ENCODE peak calls at places on chromosomes 3 and 15, in nine cellular contexts. One of them, this sample, is unnamed.

GRCh38 chr3:47603332-47603731 is 24.7 kb upstream of the CSPG5 start:
- DNase-seq in AML-193: no peak
- DNase-seq in iris pigment epithelial cell: no peak
- DNase-seq in activated T-cell treated with anti-CD3 and anti-CD28 coated beads, Interleukin-2, amount 50 U/mL, for 72 hours: no peak
- DNase-seq in stimulated activated CD8-positive, alpha-beta memory T cell treated with anti-CD3 and anti-CD28 coated beads, Interleukin-15, amount 100 ng/mL, for 4 hours: no peak
- DNase-seq in hippocampal formation: no peak
- DNase-seq in retina: no peak
- DNase-seq in right cardiac atrium: no peak
- DNase-seq in progenitor cell of endocrine pancreas: no peak
- DNase-seq in this sample: no peak

GRCh38 chr3:16309558-16309957 is 44.5 kb downstream of the OXNAD1 start:
- DNase-seq in iris pigment epithelial cell: peak
- DNase-seq in AML-193: no peak
- DNase-seq in hippocampal formation: no peak
- DNase-seq in activated T-cell treated with anti-CD3 and anti-CD28 coated beads, Interleukin-2, amount 50 U/mL, for 72 hours: peak
- DNase-seq in right cardiac atrium: no peak
- DNase-seq in retina: no peak
- DNase-seq in stimulated activated CD8-positive, alpha-beta memory T cell treated with anti-CD3 and anti-CD28 coated beads, Interleukin-15, amount 100 ng/mL, for 4 hours: peak
- DNase-seq in progenitor cell of endocrine pancreas: no peak
- DNase-seq in this sample: no peak

GRCh38 chr3:30112904-30113484 is 493.4 kb upstream of the TGFBR2 start:
- DNase-seq in activated T-cell treated with anti-CD3 and anti-CD28 coated beads, Interleukin-2, amount 50 U/mL, for 72 hours: no peak
- DNase-seq in right cardiac atrium: no peak
- DNase-seq in retina: peak
- DNase-seq in AML-193: peak
- DNase-seq in progenitor cell of endocrine pancreas: no peak
- DNase-seq in iris pigment epithelial cell: peak
- DNase-seq in hippocampal formation: no peak
- DNase-seq in stimulated activated CD8-positive, alpha-beta memory T cell treated with anti-CD3 and anti-CD28 coated beads, Interleukin-15, amount 100 ng/mL, for 4 hours: no peak
- DNase-seq in this sample: no peak

GRCh38 chr3:133661454-133662255 is at the start of gene TOPBP1:
- DNase-seq in stimulated activated CD8-positive, alpha-beta memory T cell treated with anti-CD3 and anti-CD28 coated beads, Interleukin-15, amount 100 ng/mL, for 4 hours: peak
- DNase-seq in progenitor cell of endocrine pancreas: peak
- DNase-seq in hippocampal formation: peak
- DNase-seq in AML-193: peak
- DNase-seq in right cardiac atrium: peak
- DNase-seq in iris pigment epithelial cell: peak
- DNase-seq in retina: peak
- DNase-seq in activated T-cell treated with anti-CD3 and anti-CD28 coated beads, Interleukin-2, amount 50 U/mL, for 72 hours: peak
- DNase-seq in this sample: peak

GRCh38 chr3:183182073-183182472 is 19.5 kb upstream of the LAMP3 start:
- DNase-seq in AML-193: no peak
- DNase-seq in hippocampal formation: no peak
- DNase-seq in progenitor cell of endocrine pancreas: no peak
- DNase-seq in iris pigment epithelial cell: no peak
- DNase-seq in retina: no peak
- DNase-seq in activated T-cell treated with anti-CD3 and anti-CD28 coated beads, Interleukin-2, amount 50 U/mL, for 72 hours: no peak
- DNase-seq in right cardiac atrium: no peak
- DNase-seq in stimulated activated CD8-positive, alpha-beta memory T cell treated with anti-CD3 and anti-CD28 coated beads, Interleukin-15, amount 100 ng/mL, for 4 hours: no peak
- DNase-seq in this sample: no peak

GRCh38 chr3:7371693-7372572 is 511.0 kb downstream of the GRM7 start:
- DNase-seq in progenitor cell of endocrine pancreas: no peak
- DNase-seq in hippocampal formation: no peak
- DNase-seq in AML-193: no peak
- DNase-seq in iris pigment epithelial cell: no peak
- DNase-seq in right cardiac atrium: no peak
- DNase-seq in stimulated activated CD8-positive, alpha-beta memory T cell treated with anti-CD3 and anti-CD28 coated beads, Interleukin-15, amount 100 ng/mL, for 4 hours: no peak
- DNase-seq in activated T-cell treated with anti-CD3 and anti-CD28 coated beads, Interleukin-2, amount 50 U/mL, for 72 hours: no peak
- DNase-seq in retina: no peak
- DNase-seq in this sample: no peak

GRCh38 chr3:13316603-13317002 is 103.5 kb downstream of the NUP210 start:
- DNase-seq in stimulated activated CD8-positive, alpha-beta memory T cell treated with anti-CD3 and anti-CD28 coated beads, Interleukin-15, amount 100 ng/mL, for 4 hours: no peak
- DNase-seq in right cardiac atrium: no peak
- DNase-seq in retina: no peak
- DNase-seq in hippocampal formation: peak
- DNase-seq in activated T-cell treated with anti-CD3 and anti-CD28 coated beads, Interleukin-2, amount 50 U/mL, for 72 hours: no peak
- DNase-seq in AML-193: no peak
- DNase-seq in iris pigment epithelial cell: no peak
- DNase-seq in progenitor cell of endocrine pancreas: no peak
- DNase-seq in this sample: no peak

GRCh38 chr15:41494922-41495735 is 1.5 kb downstream of the ITPKA start:
- DNase-seq in activated T-cell treated with anti-CD3 and anti-CD28 coated beads, Interleukin-2, amount 50 U/mL, for 72 hours: peak
- DNase-seq in hippocampal formation: no peak
- DNase-seq in right cardiac atrium: peak
- DNase-seq in retina: peak
- DNase-seq in AML-193: no peak
- DNase-seq in stimulated activated CD8-positive, alpha-beta memory T cell treated with anti-CD3 and anti-CD28 coated beads, Interleukin-15, amount 100 ng/mL, for 4 hours: no peak
- DNase-seq in iris pigment epithelial cell: no peak
- DNase-seq in progenitor cell of endocrine pancreas: peak
- DNase-seq in this sample: no peak

GRCh38 chr3:132843851-132844565 is 121.8 kb upstream of the NPHP3 start:
- DNase-seq in iris pigment epithelial cell: no peak
- DNase-seq in stimulated activated CD8-positive, alpha-beta memory T cell treated with anti-CD3 and anti-CD28 coated beads, Interleukin-15, amount 100 ng/mL, for 4 hours: no peak
- DNase-seq in hippocampal formation: no peak
- DNase-seq in retina: no peak
- DNase-seq in right cardiac atrium: no peak
- DNase-seq in activated T-cell treated with anti-CD3 and anti-CD28 coated beads, Interleukin-2, amount 50 U/mL, for 72 hours: no peak
- DNase-seq in AML-193: no peak
- DNase-seq in progenitor cell of endocrine pancreas: no peak
- DNase-seq in this sample: no peak

GRCh38 chr15:35182841-35183479 is 97.9 kb upstream of the NANOGP8 start:
- DNase-seq in progenitor cell of endocrine pancreas: no peak
- DNase-seq in stimulated activated CD8-positive, alpha-beta memory T cell treated with anti-CD3 and anti-CD28 coated beads, Interleukin-15, amount 100 ng/mL, for 4 hours: no peak
- DNase-seq in activated T-cell treated with anti-CD3 and anti-CD28 coated beads, Interleukin-2, amount 50 U/mL, for 72 hours: no peak
- DNase-seq in iris pigment epithelial cell: no peak
- DNase-seq in right cardiac atrium: no peak
- DNase-seq in AML-193: no peak
- DNase-seq in retina: peak
- DNase-seq in hippocampal formation: no peak
- DNase-seq in this sample: no peak

GRCh38 chr3:146493221-146493620 is 23.9 kb upstream of the PLSCR2 start:
- DNase-seq in right cardiac atrium: no peak
- DNase-seq in stimulated activated CD8-positive, alpha-beta memory T cell treated with anti-CD3 and anti-CD28 coated beads, Interleukin-15, amount 100 ng/mL, for 4 hours: no peak
- DNase-seq in progenitor cell of endocrine pancreas: no peak
- DNase-seq in activated T-cell treated with anti-CD3 and anti-CD28 coated beads, Interleukin-2, amount 50 U/mL, for 72 hours: no peak
- DNase-seq in iris pigment epithelial cell: peak
- DNase-seq in AML-193: no peak
- DNase-seq in hippocampal formation: no peak
- DNase-seq in retina: no peak
- DNase-seq in this sample: no peak

GRCh38 chr15:62533687-62534086 is 368.6 kb upstream of the C2CD4B start:
- DNase-seq in iris pigment epithelial cell: no peak
- DNase-seq in stimulated activated CD8-positive, alpha-beta memory T cell treated with anti-CD3 and anti-CD28 coated beads, Interleukin-15, amount 100 ng/mL, for 4 hours: no peak
- DNase-seq in activated T-cell treated with anti-CD3 and anti-CD28 coated beads, Interleukin-2, amount 50 U/mL, for 72 hours: no peak
- DNase-seq in AML-193: no peak
- DNase-seq in retina: no peak
- DNase-seq in right cardiac atrium: no peak
- DNase-seq in progenitor cell of endocrine pancreas: no peak
- DNase-seq in hippocampal formation: no peak
- DNase-seq in this sample: no peak

GRCh38 chr3:182592747-182593146 is 200.6 kb upstream of the ATP11B start:
- DNase-seq in retina: no peak
- DNase-seq in stimulated activated CD8-positive, alpha-beta memory T cell treated with anti-CD3 and anti-CD28 coated beads, Interleukin-15, amount 100 ng/mL, for 4 hours: no peak
- DNase-seq in right cardiac atrium: no peak
- DNase-seq in progenitor cell of endocrine pancreas: no peak
- DNase-seq in AML-193: no peak
- DNase-seq in activated T-cell treated with anti-CD3 and anti-CD28 coated beads, Interleukin-2, amount 50 U/mL, for 72 hours: no peak
- DNase-seq in iris pigment epithelial cell: no peak
- DNase-seq in hippocampal formation: no peak
- DNase-seq in this sample: no peak

GRCh38 chr15:25022233-25022632 is 67.4 kb downstream of the SNRPN start:
- DNase-seq in stimulated activated CD8-positive, alpha-beta memory T cell treated with anti-CD3 and anti-CD28 coated beads, Interleukin-15, amount 100 ng/mL, for 4 hours: no peak
- DNase-seq in right cardiac atrium: no peak
- DNase-seq in AML-193: no peak
- DNase-seq in progenitor cell of endocrine pancreas: no peak
- DNase-seq in hippocampal formation: no peak
- DNase-seq in activated T-cell treated with anti-CD3 and anti-CD28 coated beads, Interleukin-2, amount 50 U/mL, for 72 hours: no peak
- DNase-seq in retina: no peak
- DNase-seq in iris pigment epithelial cell: peak
- DNase-seq in this sample: no peak

GRCh38 chr3:37248179-37248578 is 73.8 kb upstream of the LRRFIP2 start:
- DNase-seq in stimulated activated CD8-positive, alpha-beta memory T cell treated with anti-CD3 and anti-CD28 coated beads, Interleukin-15, amount 100 ng/mL, for 4 hours: no peak
- DNase-seq in iris pigment epithelial cell: no peak
- DNase-seq in progenitor cell of endocrine pancreas: no peak
- DNase-seq in retina: no peak
- DNase-seq in hippocampal formation: no peak
- DNase-seq in AML-193: no peak
- DNase-seq in activated T-cell treated with anti-CD3 and anti-CD28 coated beads, Interleukin-2, amount 50 U/mL, for 72 hours: no peak
- DNase-seq in right cardiac atrium: no peak
- DNase-seq in this sample: no peak

GRCh38 chr3:4750306-4751056 is 228.8 kb upstream of the BHLHE40 start:
- DNase-seq in progenitor cell of endocrine pancreas: no peak
- DNase-seq in iris pigment epithelial cell: peak
- DNase-seq in stimulated activated CD8-positive, alpha-beta memory T cell treated with anti-CD3 and anti-CD28 coated beads, Interleukin-15, amount 100 ng/mL, for 4 hours: no peak
- DNase-seq in AML-193: no peak
- DNase-seq in hippocampal formation: no peak
- DNase-seq in activated T-cell treated with anti-CD3 and anti-CD28 coated beads, Interleukin-2, amount 50 U/mL, for 72 hours: no peak
- DNase-seq in retina: no peak
- DNase-seq in right cardiac atrium: no peak
- DNase-seq in this sample: no peak

GRCh38 chr3:156676467-156677119 is 2.2 kb downstream of the TIPARP start:
- DNase-seq in progenitor cell of endocrine pancreas: no peak
- DNase-seq in iris pigment epithelial cell: no peak
- DNase-seq in right cardiac atrium: no peak
- DNase-seq in retina: no peak
- DNase-seq in stimulated activated CD8-positive, alpha-beta memory T cell treated with anti-CD3 and anti-CD28 coated beads, Interleukin-15, amount 100 ng/mL, for 4 hours: no peak
- DNase-seq in AML-193: no peak
- DNase-seq in hippocampal formation: no peak
- DNase-seq in activated T-cell treated with anti-CD3 and anti-CD28 coated beads, Interleukin-2, amount 50 U/mL, for 72 hours: no peak
- DNase-seq in this sample: no peak

GRCh38 chr3:192409203-192409837 is 318.0 kb downstream of the FGF12 start:
- DNase-seq in progenitor cell of endocrine pancreas: peak
- DNase-seq in iris pigment epithelial cell: peak
- DNase-seq in hippocampal formation: no peak
- DNase-seq in stimulated activated CD8-positive, alpha-beta memory T cell treated with anti-CD3 and anti-CD28 coated beads, Interleukin-15, amount 100 ng/mL, for 4 hours: no peak
- DNase-seq in right cardiac atrium: peak
- DNase-seq in AML-193: no peak
- DNase-seq in activated T-cell treated with anti-CD3 and anti-CD28 coated beads, Interleukin-2, amount 50 U/mL, for 72 hours: no peak
- DNase-seq in retina: peak
- DNase-seq in this sample: peak

GRCh38 chr15:85607842-85608241 is 186.9 kb downstream of the KLHL25 start:
- DNase-seq in iris pigment epithelial cell: peak
- DNase-seq in stimulated activated CD8-positive, alpha-beta memory T cell treated with anti-CD3 and anti-CD28 coated beads, Interleukin-15, amount 100 ng/mL, for 4 hours: no peak
- DNase-seq in right cardiac atrium: no peak
- DNase-seq in retina: no peak
- DNase-seq in progenitor cell of endocrine pancreas: no peak
- DNase-seq in AML-193: no peak
- DNase-seq in hippocampal formation: no peak
- DNase-seq in activated T-cell treated with anti-CD3 and anti-CD28 coated beads, Interleukin-2, amount 50 U/mL, for 72 hours: no peak
- DNase-seq in this sample: no peak

GRCh38 chr3:64223809-64224570 is 1.3 kb downstream of the PRICKLE2 start:
- DNase-seq in progenitor cell of endocrine pancreas: no peak
- DNase-seq in retina: no peak
- DNase-seq in activated T-cell treated with anti-CD3 and anti-CD28 coated beads, Interleukin-2, amount 50 U/mL, for 72 hours: no peak
- DNase-seq in iris pigment epithelial cell: no peak
- DNase-seq in right cardiac atrium: peak
- DNase-seq in stimulated activated CD8-positive, alpha-beta memory T cell treated with anti-CD3 and anti-CD28 coated beads, Interleukin-15, amount 100 ng/mL, for 4 hours: no peak
- DNase-seq in AML-193: no peak
- DNase-seq in hippocampal formation: peak
- DNase-seq in this sample: no peak

GRCh38 chr3:52522651-52523251 is 10.9 kb downstream of the NT5DC2 start:
- DNase-seq in activated T-cell treated with anti-CD3 and anti-CD28 coated beads, Interleukin-2, amount 50 U/mL, for 72 hours: no peak
- DNase-seq in progenitor cell of endocrine pancreas: no peak
- DNase-seq in retina: no peak
- DNase-seq in stimulated activated CD8-positive, alpha-beta memory T cell treated with anti-CD3 and anti-CD28 coated beads, Interleukin-15, amount 100 ng/mL, for 4 hours: no peak
- DNase-seq in AML-193: no peak
- DNase-seq in iris pigment epithelial cell: no peak
- DNase-seq in right cardiac atrium: peak
- DNase-seq in hippocampal formation: no peak
- DNase-seq in this sample: peak

GRCh38 chr15:90981681-90982080 is 12.7 kb downstream of the PRC1 start:
- DNase-seq in progenitor cell of endocrine pancreas: no peak
- DNase-seq in stimulated activated CD8-positive, alpha-beta memory T cell treated with anti-CD3 and anti-CD28 coated beads, Interleukin-15, amount 100 ng/mL, for 4 hours: no peak
- DNase-seq in activated T-cell treated with anti-CD3 and anti-CD28 coated beads, Interleukin-2, amount 50 U/mL, for 72 hours: no peak
- DNase-seq in retina: no peak
- DNase-seq in iris pigment epithelial cell: no peak
- DNase-seq in hippocampal formation: no peak
- DNase-seq in right cardiac atrium: no peak
- DNase-seq in AML-193: no peak
- DNase-seq in this sample: no peak

GRCh38 chr3:4302747-4303146 is 422 bp upstream of the SETMAR start:
- DNase-seq in stimulated activated CD8-positive, alpha-beta memory T cell treated with anti-CD3 and anti-CD28 coated beads, Interleukin-15, amount 100 ng/mL, for 4 hours: no peak
- DNase-seq in progenitor cell of endocrine pancreas: no peak
- DNase-seq in hippocampal formation: no peak
- DNase-seq in right cardiac atrium: peak
- DNase-seq in AML-193: no peak
- DNase-seq in activated T-cell treated with anti-CD3 and anti-CD28 coated beads, Interleukin-2, amount 50 U/mL, for 72 hours: no peak
- DNase-seq in retina: no peak
- DNase-seq in iris pigment epithelial cell: no peak
- DNase-seq in this sample: peak

GRCh38 chr3:171874251-171874679 is 31.1 kb downstream of the TMEM212 start:
- DNase-seq in retina: no peak
- DNase-seq in progenitor cell of endocrine pancreas: no peak
- DNase-seq in activated T-cell treated with anti-CD3 and anti-CD28 coated beads, Interleukin-2, amount 50 U/mL, for 72 hours: no peak
- DNase-seq in stimulated activated CD8-positive, alpha-beta memory T cell treated with anti-CD3 and anti-CD28 coated beads, Interleukin-15, amount 100 ng/mL, for 4 hours: no peak
- DNase-seq in iris pigment epithelial cell: peak
- DNase-seq in AML-193: no peak
- DNase-seq in right cardiac atrium: no peak
- DNase-seq in hippocampal formation: no peak
- DNase-seq in this sample: no peak

GRCh38 chr3:73729969-73730440 is 105.3 kb upstream of the PDZRN3 start:
- DNase-seq in iris pigment epithelial cell: no peak
- DNase-seq in stimulated activated CD8-positive, alpha-beta memory T cell treated with anti-CD3 and anti-CD28 coated beads, Interleukin-15, amount 100 ng/mL, for 4 hours: no peak
- DNase-seq in activated T-cell treated with anti-CD3 and anti-CD28 coated beads, Interleukin-2, amount 50 U/mL, for 72 hours: no peak
- DNase-seq in right cardiac atrium: peak
- DNase-seq in retina: peak
- DNase-seq in hippocampal formation: no peak
- DNase-seq in AML-193: no peak
- DNase-seq in progenitor cell of endocrine pancreas: no peak
- DNase-seq in this sample: peak

GRCh38 chr15:74200871-74201419 is 1.6 kb downstream of the STRA6 start:
- DNase-seq in right cardiac atrium: peak
- DNase-seq in hippocampal formation: no peak
- DNase-seq in retina: no peak
- DNase-seq in activated T-cell treated with anti-CD3 and anti-CD28 coated beads, Interleukin-2, amount 50 U/mL, for 72 hours: no peak
- DNase-seq in stimulated activated CD8-positive, alpha-beta memory T cell treated with anti-CD3 and anti-CD28 coated beads, Interleukin-15, amount 100 ng/mL, for 4 hours: no peak
- DNase-seq in iris pigment epithelial cell: no peak
- DNase-seq in AML-193: no peak
- DNase-seq in progenitor cell of endocrine pancreas: no peak
- DNase-seq in this sample: no peak

GRCh38 chr3:143375698-143376097 is 256.1 kb downstream of the CHST2 start:
- DNase-seq in stimulated activated CD8-positive, alpha-beta memory T cell treated with anti-CD3 and anti-CD28 coated beads, Interleukin-15, amount 100 ng/mL, for 4 hours: no peak
- DNase-seq in hippocampal formation: no peak
- DNase-seq in right cardiac atrium: no peak
- DNase-seq in retina: no peak
- DNase-seq in progenitor cell of endocrine pancreas: no peak
- DNase-seq in iris pigment epithelial cell: no peak
- DNase-seq in AML-193: no peak
- DNase-seq in activated T-cell treated with anti-CD3 and anti-CD28 coated beads, Interleukin-2, amount 50 U/mL, for 72 hours: no peak
- DNase-seq in this sample: no peak

GRCh38 chr3:126180477-126181397 is at the start of gene ALDH1L1:
- DNase-seq in activated T-cell treated with anti-CD3 and anti-CD28 coated beads, Interleukin-2, amount 50 U/mL, for 72 hours: no peak
- DNase-seq in hippocampal formation: peak
- DNase-seq in AML-193: no peak
- DNase-seq in progenitor cell of endocrine pancreas: peak
- DNase-seq in stimulated activated CD8-positive, alpha-beta memory T cell treated with anti-CD3 and anti-CD28 coated beads, Interleukin-15, amount 100 ng/mL, for 4 hours: no peak
- DNase-seq in retina: peak
- DNase-seq in right cardiac atrium: peak
- DNase-seq in iris pigment epithelial cell: peak
- DNase-seq in this sample: peak

GRCh38 chr3:87120850-87121249 is 106.3 kb upstream of the CHMP2B start:
- DNase-seq in AML-193: no peak
- DNase-seq in hippocampal formation: no peak
- DNase-seq in right cardiac atrium: no peak
- DNase-seq in activated T-cell treated with anti-CD3 and anti-CD28 coated beads, Interleukin-2, amount 50 U/mL, for 72 hours: no peak
- DNase-seq in stimulated activated CD8-positive, alpha-beta memory T cell treated with anti-CD3 and anti-CD28 coated beads, Interleukin-15, amount 100 ng/mL, for 4 hours: no peak
- DNase-seq in progenitor cell of endocrine pancreas: no peak
- DNase-seq in iris pigment epithelial cell: no peak
- DNase-seq in retina: peak
- DNase-seq in this sample: no peak

GRCh38 chr15:80902298-80902801 is 87.3 kb downstream of the MESD start:
- DNase-seq in retina: no peak
- DNase-seq in progenitor cell of endocrine pancreas: no peak
- DNase-seq in stimulated activated CD8-positive, alpha-beta memory T cell treated with anti-CD3 and anti-CD28 coated beads, Interleukin-15, amount 100 ng/mL, for 4 hours: no peak
- DNase-seq in right cardiac atrium: peak
- DNase-seq in AML-193: no peak
- DNase-seq in activated T-cell treated with anti-CD3 and anti-CD28 coated beads, Interleukin-2, amount 50 U/mL, for 72 hours: no peak
- DNase-seq in iris pigment epithelial cell: no peak
- DNase-seq in hippocampal formation: no peak
- DNase-seq in this sample: no peak

GRCh38 chr15:81115054-81115939 is 18.8 kb upstream of the CFAP161 start:
- DNase-seq in AML-193: peak
- DNase-seq in progenitor cell of endocrine pancreas: no peak
- DNase-seq in retina: no peak
- DNase-seq in iris pigment epithelial cell: no peak
- DNase-seq in hippocampal formation: no peak
- DNase-seq in stimulated activated CD8-positive, alpha-beta memory T cell treated with anti-CD3 and anti-CD28 coated beads, Interleukin-15, amount 100 ng/mL, for 4 hours: no peak
- DNase-seq in activated T-cell treated with anti-CD3 and anti-CD28 coated beads, Interleukin-2, amount 50 U/mL, for 72 hours: no peak
- DNase-seq in right cardiac atrium: no peak
- DNase-seq in this sample: no peak